ENCODE peak calls at places on chromosomes 2 and 18, in nine cellular contexts. L is ovary; J is astrocyte; Z is lower lobe of right lung; Q is HL-60; G is CD8-positive, alpha-beta T cell; Y is colonic mucosa; D is GM06990; K is brain microvascular endothelial cell. H is an unnamed sample. For H3K27me3, the result is how much of the 10 kb centered on the place peaks cover.

GRCh38 chr2:212538156-212539144 is at the start of gene ERBB4:
- DNase-seq in L (peak), J (no peak), Z (peak), Q (no peak), G (no peak), Y (no peak), D (peak), K (no peak), H (no peak)

GRCh38 chr2:230928701-230929380 is 3.8 kb upstream of the GPR55 start:
- DNase-seq in L (no peak), J (no peak), Z (peak), Q (no peak), G (no peak), Y (no peak), D (no peak), K (no peak), H (no peak)

GRCh38 chr2:9554841-9555337 is 741 bp downstream of the ADAM17 start:
- DNase-seq in L (no peak), J (peak), Z (no peak), Q (peak), G (peak), Y (peak), D (no peak), K (peak), H (no peak)

GRCh38 chr2:163703386-163703785 is 32.4 kb downstream of the FIGN start:
- DNase-seq in L (no peak), J (no peak), Z (no peak), Q (no peak), G (no peak), Y (no peak), D (no peak), K (no peak), H (no peak)

GRCh38 chr2:140454717-140455116 is 1674.5 kb upstream of the NXPH2 start:
- DNase-seq in L (no peak), J (peak), Z (no peak), Q (no peak), G (no peak), Y (no peak), D (no peak), K (peak), H (peak)

GRCh38 chr18:75203456-75204261 is 5.3 kb downstream of the PTGR3 start:
- DNase-seq in L (peak), J (peak), Z (no peak), Q (no peak), G (no peak), Y (peak), D (no peak), K (no peak), H (no peak)

GRCh38 chr2:196176142-196176738 is 4.9 kb upstream of the STK17B start:
- DNase-seq in L (no peak), J (no peak), Z (no peak), Q (no peak), G (peak), Y (peak), D (peak), K (no peak), H (no peak)

GRCh38 chr18:68397241-68398035 is 317.5 kb downstream of the TMX3 start:
- DNase-seq in L (no peak), J (peak), Z (no peak), Q (no peak), G (no peak), Y (no peak), D (no peak), K (no peak), H (no peak)

GRCh38 chr2:186422226-186422625 is 63.8 kb upstream of the ZC3H15 start:
- DNase-seq in L (no peak), J (peak), Z (no peak), Q (no peak), G (no peak), Y (no peak), D (no peak), K (peak), H (no peak)

GRCh38 chr2:220664272-220665107 is 907.6 kb downstream of the EPHA4 start:
- DNase-seq in L (no peak), J (no peak), Z (no peak), Q (no peak), G (no peak), Y (no peak), D (no peak), K (no peak), H (no peak)

GRCh38 chr2:161586517-161587167 is 37.6 kb upstream of the SLC4A10 start:
- DNase-seq in L (no peak), J (peak), Z (no peak), Q (no peak), G (no peak), Y (no peak), D (no peak), K (no peak), H (no peak)

GRCh38 chr18:77059294-77059916 is 73.2 kb downstream of the MBP start:
- DNase-seq in L (no peak), J (no peak), Z (no peak), Q (peak), G (no peak), Y (no peak), D (no peak), K (peak), H (no peak)

GRCh38 chr2:66862871-66863650 is 428.1 kb downstream of the MEIS1 start:
- DNase-seq in L (no peak), J (peak), Z (no peak), Q (no peak), G (no peak), Y (no peak), D (no peak), K (peak), H (no peak)

GRCh38 chr2:136131961-136132839 is 14.3 kb upstream of the CXCR4 start:
- DNase-seq in L (no peak), J (no peak), Z (peak), Q (no peak), G (peak), Y (peak), D (peak), K (no peak), H (no peak)

GRCh38 chr2:158782616-158783015 is 12.5 kb upstream of the DAPL1 start:
- DNase-seq in L (no peak), J (peak), Z (no peak), Q (no peak), G (no peak), Y (no peak), D (no peak), K (no peak), H (no peak)

GRCh38 chr2:46296216-46296839 is 879 bp upstream of the EPAS1 start:
- DNase-seq in L (peak), J (no peak), Z (peak), Q (peak), G (no peak), Y (peak), D (peak), K (no peak), H (no peak)

GRCh38 chr2:3597567-3597966 is 2.7 kb downstream of the COLEC11 start:
- DNase-seq in L (no peak), J (no peak), Z (no peak), Q (no peak), G (no peak), Y (no peak), D (no peak), K (no peak), H (no peak)

GRCh38 chr2:206764673-206765241 is 371 bp downstream of the MDH1B start:
- DNase-seq in L (no peak), J (no peak), Z (no peak), Q (no peak), G (no peak), Y (peak), D (no peak), K (no peak), H (no peak)

GRCh38 chr2:118849226-118850170 is 2.0 kb upstream of the EN1 start:
- DNase-seq in L (no peak), J (no peak), Z (no peak), Q (no peak), G (no peak), Y (no peak), D (no peak), K (no peak), H (no peak)

GRCh38 chr2:65778126-65778525 is 345.7 kb upstream of the SPRED2 start:
- DNase-seq in L (no peak), J (no peak), Z (no peak), Q (no peak), G (no peak), Y (no peak), D (no peak), K (no peak), H (no peak)

DNA sequence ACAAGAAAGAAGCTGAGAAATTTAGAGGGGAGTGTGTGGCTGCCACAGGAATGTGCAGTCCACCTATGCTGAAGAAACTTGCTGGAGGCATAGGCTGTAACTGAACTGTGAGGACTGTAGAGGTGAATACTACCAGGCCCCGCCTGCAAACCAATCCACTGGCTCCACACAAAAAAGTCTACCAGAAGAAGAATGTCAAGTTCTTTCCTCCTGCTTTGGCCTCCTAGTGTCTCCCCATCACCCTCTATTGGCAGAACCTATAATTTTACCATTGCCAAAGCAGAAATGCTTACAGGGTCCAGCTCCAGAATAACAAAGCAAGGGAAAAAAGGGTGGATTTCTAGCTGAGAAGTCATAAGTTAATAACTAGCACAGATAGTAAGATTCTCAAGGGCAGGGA is 5.9 kb upstream of the ATP5MC3 start:
- DNase-seq in L (no peak), J (no peak), Z (no peak), Q (peak), G (no peak), Y (no peak), D (no peak), K (no peak), H (no peak)
- TF ChIP-seq CTCF in L (no peak), J (no peak), Z (no peak), Q (peak), G (peak), Y (no peak), D (peak), K (peak), H (peak)

GRCh38 chr2:218859556-218859993 is at the start of gene WNT6:
- DNase-seq in L (no peak), J (no peak), Z (peak), Q (no peak), G (no peak), Y (no peak), D (no peak), K (no peak), H (no peak)
- H3K4me3 ChIP-seq in L (peak), J (no peak), Z (peak), Q (no peak), G (peak), Y (peak), D (no peak), K (no peak), H (no peak)

GRCh38 chr2:120685403-120686297 is 50.0 kb upstream of the GLI2 start:
- DNase-seq in L (peak), J (no peak), Z (no peak), Q (no peak), G (no peak), Y (no peak), D (no peak), K (no peak), H (no peak)
- H3K27me3 ChIP-seq in L (under half), J (under half), Z (under half), Q (under half), G (under half), Y (under half), D (under half), K (under half), H (under half)

DNA sequence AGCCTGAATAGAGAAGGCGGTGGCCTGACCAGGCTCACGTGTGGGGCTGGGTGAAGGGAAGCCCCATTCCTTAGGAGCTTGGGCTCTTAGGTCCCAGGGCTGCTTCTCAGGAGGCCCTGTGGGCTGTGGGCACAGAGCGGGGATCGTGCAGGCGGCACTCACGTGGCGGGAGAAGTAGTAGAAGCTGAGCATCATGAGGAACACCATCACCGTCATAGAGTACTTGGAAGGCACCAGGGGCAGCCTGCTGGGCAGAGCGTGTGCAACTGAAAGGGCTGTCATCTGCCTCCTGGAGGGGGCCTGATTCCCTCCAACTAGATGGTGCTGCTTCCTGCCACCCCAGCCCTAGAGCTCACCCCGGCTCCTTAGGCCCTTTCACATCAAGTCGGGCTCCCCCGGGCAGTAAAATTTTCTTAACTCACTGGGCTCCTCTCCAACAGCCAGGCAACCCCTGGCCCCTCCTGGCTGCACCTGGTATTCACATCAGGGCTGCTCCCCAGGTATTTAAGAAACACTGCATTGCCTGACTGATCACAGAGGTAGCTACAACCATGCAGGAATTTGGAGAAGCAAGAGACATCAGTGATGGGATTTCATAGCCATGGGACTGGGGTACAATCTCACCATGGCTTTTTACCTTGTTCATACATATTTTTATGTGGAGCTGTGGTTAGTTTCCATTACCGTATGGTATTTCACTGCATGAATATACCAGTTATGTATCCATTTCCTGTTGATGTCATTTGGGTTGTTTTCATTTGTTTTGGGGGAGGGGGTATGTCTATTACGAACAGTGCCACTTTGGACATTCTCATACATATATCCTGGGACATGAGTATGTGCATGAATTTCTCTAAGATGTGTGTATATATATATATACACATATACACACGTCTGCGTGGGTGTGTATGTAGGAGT is 32.9 kb downstream of the CENPO start:
- DNase-seq in L (no peak), J (no peak), Z (no peak), Q (no peak), G (no peak), Y (no peak), D (no peak), K (no peak), H (no peak)
- TF ChIP-seq CTCF in L (no peak), J (no peak), Z (no peak), Q (no peak), G (no peak), Y (no peak), D (no peak), K (peak), H (no peak)

DNA sequence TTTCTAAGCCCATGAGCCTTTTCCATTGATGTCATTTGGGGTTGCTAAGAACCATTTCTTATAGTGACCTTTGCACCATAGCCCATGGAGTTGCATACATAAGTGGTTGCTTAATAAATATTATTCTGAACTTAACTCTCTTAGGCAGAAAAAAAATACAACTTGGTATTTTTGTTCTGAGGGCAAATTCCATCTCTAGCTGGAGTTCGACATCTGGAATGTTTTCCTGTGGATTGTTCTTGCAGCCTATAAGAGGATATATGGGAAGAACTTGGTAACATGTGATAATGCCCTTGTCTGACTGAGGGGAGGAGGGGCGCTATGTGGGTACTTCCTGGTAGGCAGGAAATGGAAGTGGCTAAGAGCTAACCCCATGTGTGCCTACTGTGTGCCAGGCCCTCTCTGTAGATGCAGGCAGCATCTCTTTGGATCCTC is 20.7 kb downstream of the IGFBP2 start:
- DNase-seq in L (no peak), J (no peak), Z (no peak), Q (no peak), G (no peak), Y (no peak), D (no peak), K (no peak), H (no peak)
- H3K4me3 ChIP-seq in L (no peak), J (no peak), Z (no peak), Q (no peak), G (no peak), Y (no peak), D (no peak), K (no peak), H (no peak)

DNA sequence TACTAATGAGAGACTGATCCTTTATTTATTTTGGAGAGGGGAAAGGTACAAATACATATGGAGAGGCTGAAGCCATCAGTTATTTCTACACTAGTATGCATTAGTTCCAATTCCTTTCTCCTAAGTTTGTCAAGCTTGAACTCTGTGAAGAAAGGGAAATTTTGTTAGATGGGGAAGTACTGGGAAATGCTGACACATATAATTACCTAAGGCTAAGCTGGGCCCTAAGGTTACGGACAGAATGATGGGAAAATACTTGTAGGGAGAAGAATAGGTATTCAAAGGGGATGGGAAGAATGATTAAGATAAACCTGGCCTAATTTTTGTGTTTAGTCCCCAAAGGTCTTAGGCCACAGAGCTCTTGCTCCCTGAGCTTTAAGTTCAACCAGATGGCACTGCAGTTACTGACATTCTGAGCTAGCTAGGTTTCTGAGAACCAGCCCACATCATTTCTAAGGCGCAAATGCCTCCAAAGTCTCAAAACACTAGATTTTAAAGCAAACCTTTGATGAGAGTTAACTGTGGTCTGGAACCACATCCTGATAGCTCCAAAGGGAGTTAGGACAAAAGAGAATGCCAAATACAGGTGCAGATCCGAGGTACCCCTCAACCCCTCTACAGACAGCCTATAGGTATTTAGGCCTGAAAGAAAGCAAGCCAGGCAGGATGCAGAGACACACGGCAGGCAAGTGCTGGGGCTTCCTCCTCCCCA is 2.7 kb downstream of the TMEM163 start:
- DNase-seq in L (no peak), J (no peak), Z (no peak), Q (no peak), G (no peak), Y (no peak), D (no peak), K (no peak), H (no peak)
- H3K27me3 ChIP-seq in L (under half), J (under half), Z (under half), Q (half or more), G (under half), Y (under half), D (under half), K (half or more), H (under half)